ENCODE peak calls at places on chromosomes 11 and 22, in five cellular contexts. D is HFFc6, G is fibroblast of pulmonary artery, I is transverse colon, P is posterior vena cava. U is an unnamed sample.

GRCh38 chr11:124946735-124947141 is 7.3 kb upstream of the CCDC15 start:
- DNase-seq in I (no peak), D (peak), P (no peak), G (peak), U (no peak)

GRCh38 chr11:114987171-114987760 is 308.9 kb downstream of the NXPE2 start:
- DNase-seq in P (no peak), G (no peak), D (no peak), I (no peak), U (no peak)

GRCh38 chr11:1934326-1935155 is 12.6 kb upstream of the MRPL23 start:
- DNase-seq in I (no peak), G (no peak), P (peak), D (no peak), U (no peak)

GRCh38 chr11:66176650-66177049 is 91.8 kb upstream of the RAB1B start:
- DNase-seq in D (no peak), I (no peak), P (no peak), G (no peak), U (no peak)

GRCh38 chr11:61332266-61332822 is 561 bp downstream of the DDB1 start:
- DNase-seq in D (peak), P (no peak), I (no peak), G (peak), U (no peak)

GRCh38 chr11:72239296-72239848 is 4.6 kb downstream of the PHOX2A start:
- DNase-seq in I (peak), D (peak), G (peak), P (peak), U (no peak)

GRCh38 chr11:45929486-45930030 is 7.1 kb downstream of the LARGE2 start:
- DNase-seq in D (no peak), P (peak), I (no peak), G (no peak), U (no peak)

GRCh38 chr11:122642971-122643370 is 12.6 kb upstream of the UBASH3B start:
- DNase-seq in D (peak), P (no peak), G (no peak), I (no peak), U (no peak)

GRCh38 chr11:32635819-32636218 is 52.2 kb downstream of the EIF3M start:
- DNase-seq in G (no peak), P (no peak), D (no peak), I (no peak), U (no peak)

GRCh38 chr22:46849951-46850350 is 87.5 kb downstream of the TBC1D22A start:
- DNase-seq in G (no peak), P (no peak), I (no peak), D (no peak), U (no peak)

GRCh38 chr11:72578051-72578450 is 96.2 kb downstream of the PDE2A start:
- DNase-seq in P (peak), D (no peak), G (no peak), I (peak), U (no peak)

GRCh38 chr11:134411887-134412507 is at the start of gene B3GAT1:
- DNase-seq in G (no peak), P (no peak), D (no peak), I (no peak), U (no peak)

GRCh38 chr11:3108183-3108721 is 51.0 kb upstream of the CARS1 start:
- DNase-seq in G (no peak), P (peak), I (peak), D (no peak), U (peak)

GRCh38 chr11:57622263-57622662 is 24.8 kb downstream of the SERPING1 start:
- DNase-seq in I (no peak), G (no peak), P (no peak), D (no peak), U (no peak)

GRCh38 chr11:1168256-1168655 is 10.5 kb downstream of the MUC5AC start:
- DNase-seq in P (peak), G (no peak), D (no peak), I (no peak), U (no peak)

GRCh38 chr11:64250875-64251721 is at the start of gene PLCB3:
- DNase-seq in P (no peak), G (no peak), D (no peak), I (peak), U (peak)

GRCh38 chr22:28795071-28795693 is 5.2 kb downstream of the XBP1 start:
- DNase-seq in G (no peak), D (no peak), P (no peak), I (no peak), U (no peak)

GRCh38 chr22:35477911-35478582 is 62.6 kb upstream of the RASD2 start:
- DNase-seq in G (peak), I (peak), P (peak), D (peak), U (no peak)

GRCh38 chr11:48036466-48036865 is 56.1 kb downstream of the PTPRJ start:
- DNase-seq in D (no peak), P (peak), G (peak), I (no peak), U (no peak)